ENCODE peak calls at places on chromosomes 12 and 14, in nine cellular contexts. One of them, this sample, is unnamed.

GRCh38 chr12:53192531-53193021 is 11.9 kb upstream of the CSAD start:
- DNase-seq in heart right ventricle: no peak
- DNase-seq in upper lobe of right lung: no peak
- DNase-seq in brain microvascular endothelial cell: no peak
- DNase-seq in cardiac fibroblast: no peak
- DNase-seq in right lobe of liver: no peak
- DNase-seq in RWPE2: no peak
- DNase-seq in keratinocyte: no peak
- DNase-seq in GM06990: no peak
- DNase-seq in this sample: no peak

GRCh38 chr14:49993565-49993964 is 100.7 kb downstream of the ARF6 start:
- DNase-seq in brain microvascular endothelial cell: no peak
- DNase-seq in keratinocyte: no peak
- DNase-seq in cardiac fibroblast: no peak
- DNase-seq in right lobe of liver: no peak
- DNase-seq in RWPE2: no peak
- DNase-seq in heart right ventricle: no peak
- DNase-seq in GM06990: no peak
- DNase-seq in upper lobe of right lung: no peak
- DNase-seq in this sample: no peak

GRCh38 chr12:124747426-124748161 is 116.1 kb downstream of the SCARB1 start:
- DNase-seq in keratinocyte: peak
- DNase-seq in RWPE2: no peak
- DNase-seq in right lobe of liver: no peak
- DNase-seq in heart right ventricle: no peak
- DNase-seq in cardiac fibroblast: peak
- DNase-seq in GM06990: no peak
- DNase-seq in brain microvascular endothelial cell: peak
- DNase-seq in upper lobe of right lung: no peak
- DNase-seq in this sample: peak

GRCh38 chr14:69532561-69533335 is 41.9 kb downstream of the CCDC177 start:
- DNase-seq in upper lobe of right lung: no peak
- DNase-seq in cardiac fibroblast: no peak
- DNase-seq in right lobe of liver: no peak
- DNase-seq in keratinocyte: no peak
- DNase-seq in brain microvascular endothelial cell: no peak
- DNase-seq in heart right ventricle: no peak
- DNase-seq in GM06990: no peak
- DNase-seq in RWPE2: no peak
- DNase-seq in this sample: no peak

GRCh38 chr14:50846171-50846880 is 15.4 kb upstream of the NIN start:
- DNase-seq in right lobe of liver: no peak
- DNase-seq in brain microvascular endothelial cell: peak
- DNase-seq in cardiac fibroblast: peak
- DNase-seq in RWPE2: no peak
- DNase-seq in upper lobe of right lung: no peak
- DNase-seq in GM06990: no peak
- DNase-seq in heart right ventricle: no peak
- DNase-seq in keratinocyte: no peak
- DNase-seq in this sample: peak

GRCh38 chr14:99624024-99624423 is 20.0 kb upstream of the CCDC85C start:
- DNase-seq in GM06990: no peak
- DNase-seq in RWPE2: no peak
- DNase-seq in right lobe of liver: no peak
- DNase-seq in keratinocyte: no peak
- DNase-seq in cardiac fibroblast: no peak
- DNase-seq in upper lobe of right lung: no peak
- DNase-seq in heart right ventricle: no peak
- DNase-seq in brain microvascular endothelial cell: no peak
- DNase-seq in this sample: no peak

GRCh38 chr12:1590083-1590979 is 4.0 kb downstream of the FBXL14 start:
- DNase-seq in GM06990: no peak
- DNase-seq in keratinocyte: no peak
- DNase-seq in heart right ventricle: peak
- DNase-seq in upper lobe of right lung: no peak
- DNase-seq in cardiac fibroblast: peak
- DNase-seq in right lobe of liver: no peak
- DNase-seq in brain microvascular endothelial cell: no peak
- DNase-seq in RWPE2: no peak
- DNase-seq in this sample: peak

GRCh38 chr14:69636718-69637480 is 25.5 kb downstream of the SUSD6 start:
- DNase-seq in brain microvascular endothelial cell: no peak
- DNase-seq in GM06990: no peak
- DNase-seq in right lobe of liver: no peak
- DNase-seq in upper lobe of right lung: no peak
- DNase-seq in heart right ventricle: no peak
- DNase-seq in keratinocyte: no peak
- DNase-seq in RWPE2: no peak
- DNase-seq in cardiac fibroblast: no peak
- DNase-seq in this sample: no peak

GRCh38 chr14:101068293-101068957 is 164.9 kb upstream of the RTL1 start:
- DNase-seq in brain microvascular endothelial cell: no peak
- DNase-seq in keratinocyte: no peak
- DNase-seq in cardiac fibroblast: no peak
- DNase-seq in heart right ventricle: no peak
- DNase-seq in right lobe of liver: no peak
- DNase-seq in GM06990: no peak
- DNase-seq in upper lobe of right lung: peak
- DNase-seq in RWPE2: peak
- DNase-seq in this sample: no peak
- H3K4me3 ChIP-seq in brain microvascular endothelial cell: no peak
- H3K4me3 ChIP-seq in keratinocyte: no peak
- H3K4me3 ChIP-seq in cardiac fibroblast: no peak
- H3K4me3 ChIP-seq in heart right ventricle: no peak
- H3K4me3 ChIP-seq in right lobe of liver: no peak
- H3K4me3 ChIP-seq in GM06990: no peak
- H3K4me3 ChIP-seq in upper lobe of right lung: no peak
- H3K4me3 ChIP-seq in RWPE2: no peak
- H3K4me3 ChIP-seq in this sample: no peak

GRCh38 chr12:57891639-57892228 is 45.2 kb upstream of the CTDSP2 start:
- DNase-seq in RWPE2: no peak
- DNase-seq in heart right ventricle: no peak
- DNase-seq in upper lobe of right lung: no peak
- DNase-seq in GM06990: no peak
- DNase-seq in cardiac fibroblast: peak
- DNase-seq in right lobe of liver: no peak
- DNase-seq in brain microvascular endothelial cell: no peak
- DNase-seq in keratinocyte: no peak
- DNase-seq in this sample: no peak

GRCh38 chr12:57894577-57895292 is 46.6 kb upstream of the ATP23 start:
- DNase-seq in brain microvascular endothelial cell: no peak
- DNase-seq in GM06990: no peak
- DNase-seq in heart right ventricle: no peak
- DNase-seq in cardiac fibroblast: peak
- DNase-seq in RWPE2: no peak
- DNase-seq in upper lobe of right lung: no peak
- DNase-seq in keratinocyte: no peak
- DNase-seq in right lobe of liver: no peak
- DNase-seq in this sample: no peak

GRCh38 chr12:57895337-57896138 is 45.8 kb upstream of the ATP23 start:
- DNase-seq in cardiac fibroblast: no peak
- DNase-seq in upper lobe of right lung: no peak
- DNase-seq in GM06990: no peak
- DNase-seq in keratinocyte: no peak
- DNase-seq in RWPE2: no peak
- DNase-seq in right lobe of liver: no peak
- DNase-seq in brain microvascular endothelial cell: no peak
- DNase-seq in heart right ventricle: no peak
- DNase-seq in this sample: no peak

GRCh38 chr12:57892232-57892987 is 45.9 kb upstream of the CTDSP2 start:
- DNase-seq in RWPE2: no peak
- DNase-seq in upper lobe of right lung: no peak
- DNase-seq in brain microvascular endothelial cell: no peak
- DNase-seq in GM06990: no peak
- DNase-seq in cardiac fibroblast: no peak
- DNase-seq in keratinocyte: no peak
- DNase-seq in right lobe of liver: no peak
- DNase-seq in heart right ventricle: no peak
- DNase-seq in this sample: no peak

DNA sequence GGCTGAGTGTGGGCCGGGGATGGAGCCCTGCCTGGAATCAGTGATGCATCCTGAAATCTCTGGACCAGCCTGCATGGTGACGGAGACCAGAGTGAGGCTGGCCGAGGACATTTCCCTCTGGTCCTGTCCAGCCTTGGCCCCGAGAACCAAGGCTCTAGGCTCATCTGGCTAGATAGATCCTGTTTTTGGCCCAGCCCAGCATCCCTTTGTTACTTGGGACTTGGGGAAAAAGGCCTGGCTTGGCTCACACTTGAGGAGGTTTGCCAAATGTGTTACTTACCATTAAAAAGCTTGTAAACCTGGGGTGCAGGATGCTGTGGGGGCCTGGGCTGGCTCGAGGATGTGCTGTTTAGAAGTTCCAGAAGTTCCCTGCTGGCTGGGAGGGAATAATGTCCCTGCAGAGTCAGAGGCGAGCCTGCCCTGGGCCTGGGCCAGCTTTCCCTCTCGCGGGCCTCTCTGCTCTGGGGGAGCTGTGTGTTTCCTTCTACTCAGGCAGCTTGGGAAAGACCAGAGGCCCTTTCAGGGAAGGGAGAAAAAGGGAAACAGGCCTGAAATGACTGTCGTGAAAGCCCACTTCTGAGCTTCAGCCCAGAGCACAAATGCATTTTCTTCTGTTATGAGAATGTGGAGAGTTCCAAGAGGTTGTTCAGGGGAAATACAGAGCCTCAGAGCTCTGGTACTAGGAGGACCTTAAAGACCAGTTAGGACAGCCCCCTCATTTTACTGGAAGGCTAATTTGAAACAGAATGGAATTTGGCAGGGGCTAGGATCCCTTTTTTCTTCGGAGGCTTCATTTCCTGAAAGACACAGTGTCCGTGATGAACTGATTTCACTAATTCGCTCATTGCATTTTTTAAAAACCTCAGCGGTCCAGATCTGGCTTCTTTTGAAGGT is 47.2 kb upstream of the CTDSP2 start:
- DNase-seq in brain microvascular endothelial cell: peak
- DNase-seq in right lobe of liver: peak
- DNase-seq in upper lobe of right lung: peak
- DNase-seq in heart right ventricle: peak
- DNase-seq in cardiac fibroblast: peak
- DNase-seq in RWPE2: no peak
- DNase-seq in GM06990: no peak
- DNase-seq in keratinocyte: no peak
- DNase-seq in this sample: peak
- TF ChIP-seq CTCF in brain microvascular endothelial cell: peak
- TF ChIP-seq CTCF in right lobe of liver: no peak
- TF ChIP-seq CTCF in upper lobe of right lung: peak
- TF ChIP-seq CTCF in heart right ventricle: no peak
- TF ChIP-seq CTCF in cardiac fibroblast: no peak
- TF ChIP-seq CTCF in RWPE2: no peak
- TF ChIP-seq CTCF in GM06990: no peak
- TF ChIP-seq CTCF in keratinocyte: no peak
- TF ChIP-seq CTCF in this sample: no peak

DNA sequence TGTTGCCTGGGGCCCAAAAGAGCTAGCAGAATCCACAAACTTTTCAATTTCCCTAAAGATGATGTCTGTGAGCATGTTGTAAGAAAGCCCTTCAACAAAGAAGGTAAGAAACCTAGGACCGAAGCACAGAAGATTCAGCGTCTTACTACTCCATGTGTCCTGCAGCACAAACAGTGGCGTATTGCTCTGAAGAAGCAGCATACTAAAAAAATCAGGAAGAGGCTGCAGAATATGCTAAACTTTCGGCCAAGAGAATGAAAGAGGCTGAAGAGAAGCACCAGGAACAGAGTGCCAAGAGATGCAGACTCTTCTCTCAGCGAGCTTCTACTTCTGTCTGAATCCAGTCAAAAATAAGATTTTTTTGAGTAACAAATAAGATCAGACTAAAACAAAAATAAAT is 100.2 kb upstream of the LRIG3 start:
- DNase-seq in upper lobe of right lung: no peak
- DNase-seq in brain microvascular endothelial cell: no peak
- DNase-seq in right lobe of liver: no peak
- DNase-seq in RWPE2: no peak
- DNase-seq in keratinocyte: no peak
- DNase-seq in heart right ventricle: no peak
- DNase-seq in cardiac fibroblast: no peak
- DNase-seq in GM06990: no peak
- DNase-seq in this sample: no peak
- H3K4me3 ChIP-seq in upper lobe of right lung: no peak
- H3K4me3 ChIP-seq in brain microvascular endothelial cell: no peak
- H3K4me3 ChIP-seq in right lobe of liver: no peak
- H3K4me3 ChIP-seq in RWPE2: no peak
- H3K4me3 ChIP-seq in keratinocyte: no peak
- H3K4me3 ChIP-seq in heart right ventricle: no peak
- H3K4me3 ChIP-seq in cardiac fibroblast: no peak
- H3K4me3 ChIP-seq in GM06990: no peak
- H3K4me3 ChIP-seq in this sample: no peak

GRCh38 chr12:47321436-47321835 is 241.7 kb upstream of the AMIGO2 start:
- DNase-seq in cardiac fibroblast: no peak
- DNase-seq in brain microvascular endothelial cell: no peak
- DNase-seq in GM06990: no peak
- DNase-seq in right lobe of liver: no peak
- DNase-seq in keratinocyte: no peak
- DNase-seq in RWPE2: no peak
- DNase-seq in upper lobe of right lung: no peak
- DNase-seq in heart right ventricle: no peak
- DNase-seq in this sample: no peak

GRCh38 chr12:47319746-47320145 is 240.0 kb upstream of the AMIGO2 start:
- DNase-seq in heart right ventricle: no peak
- DNase-seq in GM06990: no peak
- DNase-seq in brain microvascular endothelial cell: no peak
- DNase-seq in RWPE2: no peak
- DNase-seq in upper lobe of right lung: no peak
- DNase-seq in right lobe of liver: no peak
- DNase-seq in keratinocyte: no peak
- DNase-seq in cardiac fibroblast: no peak
- DNase-seq in this sample: no peak

GRCh38 chr12:47316609-47317049 is 236.9 kb upstream of the AMIGO2 start:
- DNase-seq in RWPE2: no peak
- DNase-seq in upper lobe of right lung: no peak
- DNase-seq in keratinocyte: no peak
- DNase-seq in right lobe of liver: no peak
- DNase-seq in cardiac fibroblast: peak
- DNase-seq in brain microvascular endothelial cell: no peak
- DNase-seq in GM06990: no peak
- DNase-seq in heart right ventricle: no peak
- DNase-seq in this sample: peak

GRCh38 chr12:47318963-47319362 is 239.2 kb upstream of the AMIGO2 start:
- DNase-seq in upper lobe of right lung: no peak
- DNase-seq in RWPE2: no peak
- DNase-seq in GM06990: no peak
- DNase-seq in keratinocyte: no peak
- DNase-seq in brain microvascular endothelial cell: no peak
- DNase-seq in cardiac fibroblast: no peak
- DNase-seq in right lobe of liver: no peak
- DNase-seq in heart right ventricle: no peak
- DNase-seq in this sample: no peak

DNA sequence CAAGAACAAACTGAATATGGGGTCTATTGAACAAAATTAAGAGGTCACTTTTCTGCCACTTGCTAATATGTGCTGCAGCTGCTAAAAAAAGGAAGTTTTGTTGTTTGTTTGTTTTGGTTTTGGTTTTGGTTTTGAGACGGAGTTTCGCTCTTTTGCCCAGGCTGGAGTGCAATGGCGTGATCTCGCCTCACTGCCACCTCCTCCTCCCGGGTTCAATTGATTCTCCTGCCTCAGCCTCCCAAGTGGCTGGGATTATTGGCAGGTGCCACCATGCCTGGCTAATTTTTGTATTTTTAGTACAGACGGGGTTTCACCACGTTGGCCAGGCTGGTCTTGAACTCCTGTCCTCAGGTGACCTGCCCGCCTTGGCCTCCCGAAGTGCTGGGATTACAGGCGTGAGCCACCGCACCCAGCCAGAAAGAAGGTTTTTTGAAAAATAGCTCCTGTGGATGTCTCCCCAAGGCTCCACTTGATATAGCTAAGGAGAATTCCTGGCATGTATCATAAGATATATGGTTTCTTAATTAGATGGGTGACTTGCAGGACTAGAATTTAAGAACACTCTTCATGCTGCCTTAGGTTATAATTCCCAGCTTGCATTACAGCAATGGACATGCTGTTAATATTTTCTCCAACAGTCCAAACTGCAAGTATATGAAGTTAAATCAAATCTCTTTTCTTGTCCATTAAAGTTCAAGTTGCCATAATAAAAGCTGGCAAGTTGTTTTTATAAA is 237.6 kb upstream of the AMIGO2 start:
- DNase-seq in brain microvascular endothelial cell: no peak
- DNase-seq in RWPE2: no peak
- DNase-seq in GM06990: peak
- DNase-seq in right lobe of liver: peak
- DNase-seq in keratinocyte: no peak
- DNase-seq in cardiac fibroblast: no peak
- DNase-seq in upper lobe of right lung: no peak
- DNase-seq in heart right ventricle: no peak
- DNase-seq in this sample: no peak
- TF ChIP-seq CTCF in brain microvascular endothelial cell: no peak
- TF ChIP-seq CTCF in RWPE2: no peak
- TF ChIP-seq CTCF in GM06990: no peak
- TF ChIP-seq CTCF in right lobe of liver: no peak
- TF ChIP-seq CTCF in keratinocyte: no peak
- TF ChIP-seq CTCF in cardiac fibroblast: no peak
- TF ChIP-seq CTCF in upper lobe of right lung: no peak
- TF ChIP-seq CTCF in heart right ventricle: no peak
- TF ChIP-seq CTCF in this sample: no peak